ENCODE peak calls at places on chromosome X, in four cellular contexts. S is kidney, H is mesothelial cell of epicardium, C is Calu3. N is an unnamed sample.

GRCh38 chrX:72245461-72246089 is 6.7 kb upstream of the ERCC6L start:
- DNase-seq in C (peak), S (no peak), H (peak), N (no peak)

GRCh38 chrX:120309873-120310730 is 1.2 kb downstream of the TMEM255A start:
- DNase-seq in H (peak), C (peak), S (no peak), N (no peak)

GRCh38 chrX:153878285-153878779 is 7.6 kb downstream of the L1CAM start:
- DNase-seq in C (no peak), H (no peak), S (no peak), N (no peak)

GRCh38 chrX:131199086-131199485 is 90.0 kb downstream of the IGSF1 start:
- DNase-seq in H (no peak), C (no peak), S (no peak), N (no peak)

GRCh38 chrX:34884693-34885277 is 57.8 kb upstream of the FAM47B start:
- DNase-seq in C (no peak), H (no peak), S (no peak), N (no peak)

GRCh38 chrX:138890491-138890890 is 179.0 kb upstream of the FGF13 start:
- DNase-seq in H (no peak), S (no peak), C (no peak), N (no peak)

GRCh38 chrX:15236146-15236545 is 33.7 kb downstream of the ASB9 start:
- DNase-seq in H (no peak), S (no peak), C (no peak), N (no peak)

GRCh38 chrX:45980726-45981125 is 564.5 kb downstream of the ZNF674 start:
- DNase-seq in S (no peak), C (no peak), H (no peak), N (no peak)

GRCh38 chrX:55524487-55524886 is 34.8 kb upstream of the USP51 start:
- DNase-seq in H (no peak), S (no peak), C (no peak), N (no peak)

GRCh38 chrX:148572332-148572731 is 71.9 kb downstream of the AFF2 start:
- DNase-seq in H (no peak), C (no peak), S (no peak), N (no peak)

GRCh38 chrX:41922125-41922521 is 1.2 kb downstream of the CASK start:
- DNase-seq in C (no peak), H (no peak), S (no peak), N (no peak)

GRCh38 chrX:116657071-116657470 is 194.3 kb upstream of the CT83 start:
- DNase-seq in H (no peak), S (no peak), C (no peak), N (no peak)

GRCh38 chrX:26845051-26845450 is 618.1 kb downstream of the PPP4R3C start:
- DNase-seq in H (no peak), S (no peak), C (no peak), N (no peak)
- TF ChIP-seq CTCF in H (no peak), S (no peak), C (no peak), N (no peak)

GRCh38 chrX:87583679-87584078 is 66.1 kb downstream of the KLHL4 start:
- DNase-seq in H (no peak), C (peak), S (no peak), N (no peak)

GRCh38 chrX:87582453-87582852 is 64.9 kb downstream of the KLHL4 start:
- DNase-seq in H (no peak), S (no peak), C (no peak), N (no peak)

GRCh38 chrX:87580862-87581261 is 63.3 kb downstream of the KLHL4 start:
- DNase-seq in H (no peak), S (no peak), C (no peak), N (no peak)

DNA sequence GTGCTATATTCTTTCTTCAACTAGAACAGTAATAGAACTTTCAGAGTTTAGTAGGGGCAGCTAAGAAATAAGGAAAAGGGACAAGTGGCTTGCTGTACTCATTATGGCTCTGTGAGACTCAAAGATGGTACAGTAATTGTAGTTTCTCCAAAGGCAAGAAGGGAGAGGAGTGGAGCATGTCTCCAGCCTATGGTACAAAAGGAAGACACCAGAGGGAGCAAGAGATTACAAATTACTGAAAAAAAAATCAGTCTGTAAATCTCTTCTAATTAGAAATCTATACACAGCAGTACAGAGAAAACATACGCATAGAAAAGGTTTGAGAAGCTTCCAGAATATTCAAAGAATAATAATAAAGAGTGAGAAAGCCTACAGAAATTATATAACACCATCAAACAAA is 61.4 kb downstream of the KLHL4 start:
- DNase-seq in S (no peak), C (no peak), H (no peak), N (no peak)
- TF ChIP-seq CTCF in S (no peak), C (no peak), H (peak), N (peak)

DNA sequence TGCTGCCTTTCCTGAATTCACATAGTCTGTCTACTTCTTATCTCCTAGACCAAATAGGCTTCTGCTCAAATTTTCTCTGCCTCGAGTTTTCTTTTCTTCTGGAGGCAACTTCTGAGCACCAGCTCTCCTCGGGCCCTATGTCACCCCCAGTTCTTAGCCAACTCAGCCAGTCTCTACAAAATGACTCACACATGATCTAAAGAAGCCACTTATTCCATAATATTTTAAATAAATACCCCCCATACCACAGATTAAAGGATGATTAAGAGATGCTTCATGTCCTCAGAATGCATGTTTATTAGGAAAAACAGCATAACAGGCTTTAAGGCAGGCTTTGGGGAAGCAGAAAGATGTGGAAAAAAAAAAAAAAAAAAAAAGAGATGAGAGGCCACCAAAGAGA is 36.6 kb upstream of the DDX53 start:
- DNase-seq in C (no peak), H (no peak), S (no peak), N (no peak)
- TF ChIP-seq CTCF in C (no peak), H (no peak), S (no peak), N (no peak)

GRCh38 chrX:137550561-137551305 is 15.2 kb upstream of the ZIC3 start:
- DNase-seq in C (no peak), H (no peak), S (no peak), N (no peak)
- TF ChIP-seq CTCF in C (no peak), H (no peak), S (no peak), N (no peak)

N was measured in type B pancreatic cell.